ENCODE peak calls at places on chromosomes 13 and 19, in eight cellular contexts. F, P, D, C, S, G, Z and Q are unnamed samples.

GRCh38 chr19:46019270-46019669 is 3.6 kb downstream of the PGLYRP1 start:
- DNase-seq in Z (no peak), F (no peak), S (no peak), G (no peak), D (no peak), P (no peak), C (no peak), Q (no peak)

GRCh38 chr19:29727906-29728305 is 12.8 kb upstream of the C19orf12 start:
- DNase-seq in F (no peak), Z (no peak), S (no peak), G (no peak), P (no peak), D (no peak), C (no peak), Q (no peak)

GRCh38 chr13:44022196-44022595 is 142.5 kb downstream of the LACC1 start:
- DNase-seq in G (no peak), Z (no peak), F (no peak), C (no peak), P (no peak), D (no peak), S (no peak), Q (no peak)

GRCh38 chr19:15449620-15450527 is at the start of gene WIZ:
- DNase-seq in P (peak), F (peak), D (peak), S (peak), C (peak), G (peak), Z (peak), Q (peak)

GRCh38 chr13:101570410-101570809 is 117.9 kb downstream of the ITGBL1 start:
- DNase-seq in G (no peak), D (no peak), P (no peak), C (peak), Z (no peak), S (no peak), F (no peak), Q (no peak)

GRCh38 chr19:44808463-44809371 is at the start of gene BCAM:
- DNase-seq in C (peak), G (peak), D (no peak), S (no peak), Z (peak), P (peak), F (peak), Q (peak)

GRCh38 chr19:58399903-58400637 is 4.6 kb downstream of the RNF225 start:
- DNase-seq in P (no peak), G (no peak), F (no peak), Z (peak), C (no peak), D (peak), S (no peak), Q (no peak)

GRCh38 chr19:47735131-47735530 is 10.2 kb upstream of the NOP53 start:
- DNase-seq in C (no peak), P (no peak), F (no peak), D (no peak), S (no peak), Z (no peak), G (no peak), Q (no peak)

GRCh38 chr19:34364830-34365462 is at the start of gene GPI:
- DNase-seq in Z (peak), G (peak), C (peak), S (peak), D (no peak), P (peak), F (peak), Q (peak)

GRCh38 chr13:20550799-20551198 is 16.2 kb upstream of the IFT88 start:
- DNase-seq in S (peak), C (no peak), P (no peak), Z (no peak), D (no peak), G (no peak), F (no peak), Q (no peak)

GRCh38 chr13:106589716-106590115 is 21.8 kb upstream of the ARGLU1 start:
- DNase-seq in S (no peak), Z (no peak), F (no peak), G (peak), D (no peak), C (no peak), P (no peak), Q (no peak)

GRCh38 chr13:45361596-45362206 is 20.7 kb upstream of the TPT1 start:
- DNase-seq in P (no peak), Z (no peak), F (no peak), G (peak), C (peak), S (no peak), D (peak), Q (no peak)

GRCh38 chr13:27018230-27018875 is 153.3 kb downstream of the USP12 start:
- DNase-seq in P (no peak), Z (no peak), G (no peak), F (no peak), C (no peak), S (no peak), D (no peak), Q (no peak)

GRCh38 chr19:47123406-47123805 is 7.2 kb upstream of the SAE1 start:
- DNase-seq in Z (no peak), P (no peak), G (no peak), C (no peak), F (no peak), S (no peak), D (no peak), Q (no peak)

GRCh38 chr13:41054212-41054877 is 7.0 kb upstream of the WBP4 start:
- DNase-seq in Z (no peak), F (no peak), C (peak), P (peak), G (peak), D (no peak), S (peak), Q (peak)

GRCh38 chr13:98014766-98015165 is 61.3 kb downstream of the IPO5 start:
- DNase-seq in Z (no peak), F (no peak), D (no peak), P (no peak), G (peak), C (peak), S (no peak), Q (peak)

GRCh38 chr13:38620876-38621275 is 66.0 kb upstream of the FREM2 start:
- DNase-seq in P (no peak), D (no peak), Z (no peak), G (no peak), F (no peak), S (no peak), C (no peak), Q (no peak)

GRCh38 chr13:38630780-38631179 is 56.1 kb upstream of the FREM2 start:
- DNase-seq in S (no peak), P (no peak), G (peak), C (peak), D (no peak), Z (no peak), F (no peak), Q (peak)

GRCh38 chr13:38628554-38628953 is 58.3 kb upstream of the FREM2 start:
- DNase-seq in S (no peak), P (no peak), C (no peak), G (no peak), F (no peak), D (no peak), Z (no peak), Q (no peak)

DNA sequence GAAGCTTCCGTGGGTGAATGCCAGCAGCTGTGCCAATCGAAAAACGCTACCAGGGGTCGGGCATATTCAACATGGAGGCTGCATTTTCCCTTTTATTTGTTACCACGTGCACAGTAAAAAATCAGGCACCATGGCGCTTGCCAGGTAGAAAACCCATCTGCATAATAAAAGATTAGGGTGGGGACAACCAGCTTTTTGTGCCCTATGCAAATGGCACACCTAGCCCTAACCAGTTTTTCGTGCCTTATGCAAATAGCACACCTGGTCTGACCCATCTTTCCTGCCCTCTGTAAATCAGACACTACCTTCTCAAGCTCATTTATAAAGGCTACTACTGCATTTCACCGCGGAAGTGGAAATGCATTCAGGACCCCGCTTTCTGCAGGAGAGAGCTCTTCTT is 62.1 kb upstream of the FREM2 start:
- DNase-seq in C (no peak), Z (no peak), S (no peak), G (no peak), P (no peak), D (no peak), F (no peak), Q (no peak)
- H3K4me3 ChIP-seq in C (no peak), Z (no peak), S (no peak), G (no peak), P (no peak), D (no peak), F (no peak), Q (no peak)

DNA sequence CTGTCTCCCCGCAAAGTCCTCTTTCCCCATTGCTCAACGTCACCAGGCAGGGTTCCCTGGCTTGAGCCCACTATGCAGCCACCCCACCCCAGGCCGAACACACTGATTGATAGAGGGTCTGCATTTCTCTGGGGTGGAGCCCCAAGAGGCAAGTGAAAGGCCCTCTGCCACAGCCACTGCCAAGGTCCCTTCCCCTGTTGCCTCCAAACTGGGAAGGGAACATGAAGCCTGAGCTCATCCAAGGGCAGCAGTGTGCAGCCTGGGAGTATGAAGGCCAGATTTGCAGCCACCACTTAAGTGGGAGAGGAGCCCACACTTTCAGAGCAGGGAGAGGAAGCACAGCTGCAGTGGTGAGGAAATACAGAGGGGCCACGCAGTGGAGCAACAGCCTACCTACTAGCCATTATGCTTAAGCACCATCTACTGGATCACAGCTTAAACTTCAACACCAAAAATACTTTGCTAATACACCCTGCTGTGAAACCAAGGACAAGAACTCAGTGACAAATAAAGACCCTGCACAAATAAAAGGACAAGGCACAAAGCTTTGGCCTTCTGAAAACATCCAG is 48.6 kb downstream of the UBL3 start:
- DNase-seq in S (no peak), D (no peak), P (no peak), Z (no peak), C (no peak), G (peak), F (no peak), Q (peak)
- TF ChIP-seq CTCF in S (no peak), D (no peak), P (no peak), Z (no peak), C (no peak), G (no peak), F (no peak), Q (no peak)

GRCh38 chr19:37719927-37720265 is 335 bp upstream of the ZNF607 start:
- DNase-seq in Z (no peak), G (no peak), P (no peak), F (no peak), C (no peak), S (no peak), D (no peak), Q (no peak)
- H3K4me3 ChIP-seq in Z (peak), G (peak), P (peak), F (peak), C (peak), S (peak), D (peak), Q (peak)

GRCh38 chr19:18287836-18288772 is 6.7 kb upstream of the JUND start:
- DNase-seq in F (no peak), S (no peak), D (no peak), G (no peak), P (no peak), C (no peak), Z (no peak), Q (no peak)
- TF ChIP-seq CTCF in F (no peak), S (no peak), D (no peak), G (no peak), P (no peak), C (no peak), Z (no peak), Q (no peak)

DNA sequence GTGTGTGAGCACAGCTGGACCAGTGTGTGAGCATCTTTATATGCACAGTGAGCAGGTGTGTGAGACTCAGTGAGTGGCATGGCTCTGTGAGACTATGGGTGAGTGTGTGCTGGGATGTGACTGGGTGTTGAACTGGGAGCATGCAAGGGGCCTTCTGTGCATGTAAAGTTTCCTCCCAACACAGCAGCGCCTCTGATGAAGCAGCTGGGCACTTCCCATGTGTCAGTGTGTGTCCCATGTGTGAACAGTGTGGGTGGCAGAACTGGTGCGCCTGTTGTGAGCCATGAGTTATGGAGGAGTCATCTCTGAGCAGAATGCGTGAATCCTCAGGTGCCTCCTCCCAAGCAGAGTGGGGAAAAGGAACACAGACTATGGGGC is 24.1 kb downstream of the LGALS16 start:
- DNase-seq in C (no peak), G (no peak), S (no peak), Z (no peak), P (no peak), F (no peak), D (no peak), Q (no peak)
- H3K4me3 ChIP-seq in C (no peak), G (no peak), S (no peak), Z (no peak), P (no peak), F (no peak), D (no peak), Q (no peak)

GRCh38 chr13:28819046-28819747 is 942 bp upstream of the MTUS2 start:
- DNase-seq in D (no peak), S (no peak), C (peak), G (peak), F (no peak), Z (no peak), P (no peak), Q (peak)

GRCh38 chr13:28820099-28821051 is at the start of gene MTUS2:
- DNase-seq in G (no peak), S (no peak), P (no peak), D (no peak), F (no peak), Z (no peak), C (no peak), Q (no peak)

GRCh38 chr13:28817204-28817603 is 2.9 kb upstream of the MTUS2 start:
- DNase-seq in P (no peak), F (no peak), Z (no peak), S (no peak), G (no peak), D (no peak), C (no peak), Q (no peak)

GRCh38 chr13:28822161-28822560 is 2.0 kb downstream of the MTUS2 start:
- DNase-seq in G (no peak), C (no peak), P (no peak), Z (no peak), S (no peak), D (no peak), F (no peak), Q (no peak)

GRCh38 chr13:28819748-28820098 is 416 bp upstream of the MTUS2 start:
- DNase-seq in S (no peak), D (no peak), P (peak), Z (peak), F (peak), C (peak), G (peak), Q (peak)
- TF ChIP-seq CTCF in S (no peak), D (peak), P (no peak), Z (peak), F (no peak), C (peak), G (no peak), Q (no peak)

DNA sequence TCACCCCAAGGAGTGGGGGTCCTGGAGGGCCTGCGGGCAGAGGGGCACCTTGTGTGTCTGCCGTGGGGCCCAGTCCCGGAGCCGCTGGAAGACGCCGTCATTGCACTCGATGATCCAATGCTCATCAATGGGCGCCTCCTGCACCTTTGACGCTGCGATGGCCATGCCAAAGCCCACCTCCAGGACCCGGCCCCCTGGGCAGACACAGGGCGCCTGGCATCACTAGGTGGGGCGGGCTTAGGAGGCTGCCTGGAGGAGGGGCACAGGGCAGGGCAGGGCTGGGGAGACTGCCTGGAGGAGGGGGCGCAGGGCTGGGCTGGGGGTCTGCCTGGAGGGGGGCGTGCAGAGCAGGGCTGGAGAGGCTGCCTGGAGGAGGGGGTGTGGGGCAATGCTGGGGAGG is 1.6 kb downstream of the GAMT start:
- DNase-seq in Z (no peak), G (no peak), F (no peak), S (no peak), P (no peak), D (no peak), C (no peak), Q (no peak)
- H3K4me3 ChIP-seq in Z (no peak), G (no peak), F (no peak), S (no peak), P (no peak), D (no peak), C (no peak), Q (no peak)

DNA sequence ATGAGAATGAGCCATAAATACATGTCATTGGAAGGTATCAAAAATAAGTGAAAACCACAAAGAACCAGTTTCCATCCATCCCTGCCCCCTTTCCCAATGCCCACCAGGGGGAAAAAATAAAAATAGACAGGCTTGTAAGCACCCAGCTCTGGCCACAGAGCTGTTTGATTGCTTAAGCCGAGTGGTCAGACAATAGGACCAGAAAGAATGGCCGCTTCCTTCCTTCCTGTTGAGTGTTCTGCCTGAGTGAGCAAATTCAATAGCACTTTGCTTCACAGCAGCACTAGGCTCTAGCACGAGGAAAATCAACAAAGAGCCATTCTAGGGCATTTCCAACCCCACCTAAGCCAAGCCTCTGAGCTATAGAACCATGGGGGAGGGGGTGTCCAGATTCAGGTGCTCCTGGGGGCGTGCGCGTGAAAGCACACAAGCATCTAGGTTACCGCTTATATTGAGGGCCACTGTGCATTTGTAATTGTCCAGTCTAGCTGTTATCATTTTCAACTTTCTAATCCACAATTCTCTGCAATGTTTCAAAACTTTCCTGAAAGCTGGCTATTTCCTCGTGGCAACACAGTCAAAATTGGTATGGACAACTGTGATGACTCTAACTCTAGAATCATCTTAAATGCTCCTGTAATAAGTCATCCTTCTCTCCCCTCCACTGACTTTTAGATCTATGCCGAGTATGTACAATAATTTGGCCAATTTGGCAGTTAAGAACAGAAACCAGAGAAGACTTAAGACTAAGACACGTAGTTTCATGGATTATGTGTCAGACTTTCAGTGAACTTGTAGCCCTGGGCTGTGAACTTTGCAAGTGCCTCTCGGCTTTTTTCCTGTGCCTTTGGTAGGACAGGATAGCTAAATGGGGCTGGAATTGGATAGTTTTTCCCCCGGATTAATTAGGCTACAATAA is 64.3 kb downstream of the SPRY2 start:
- DNase-seq in S (no peak), F (peak), P (no peak), C (no peak), D (no peak), Z (no peak), G (peak), Q (peak)
- TF ChIP-seq CTCF in S (no peak), F (no peak), P (no peak), C (no peak), D (no peak), Z (no peak), G (peak), Q (peak)

DNA sequence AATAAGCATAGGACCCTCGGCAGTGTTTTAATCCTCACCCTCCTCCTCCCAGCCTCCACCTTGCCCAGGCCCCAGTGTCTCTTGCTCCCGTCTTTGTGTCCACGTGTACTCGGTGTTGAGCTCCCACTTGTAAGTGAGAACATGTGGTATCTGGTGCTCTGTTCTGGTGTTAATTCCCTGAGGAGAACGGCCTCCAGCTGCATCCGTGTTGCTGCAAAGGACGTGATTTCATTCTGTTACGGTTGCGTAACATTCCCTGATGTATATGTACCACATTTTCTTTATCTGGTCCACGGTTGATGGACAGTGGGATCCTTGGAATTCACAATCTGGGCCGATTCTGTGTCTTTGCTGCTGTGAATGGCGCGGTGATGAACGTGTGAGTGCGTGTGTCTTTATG is 44.7 kb upstream of the TFDP1 start:
- DNase-seq in S (no peak), C (no peak), F (no peak), P (no peak), G (no peak), Z (peak), D (peak), Q (peak)
- H3K4me3 ChIP-seq in S (no peak), C (no peak), F (no peak), P (no peak), G (no peak), Z (no peak), D (no peak), Q (no peak)

GRCh38 chr13:38730332-38730731 is 43.5 kb downstream of the FREM2 start:
- DNase-seq in S (no peak), Z (no peak), D (no peak), G (no peak), C (no peak), P (no peak), F (no peak), Q (no peak)

GRCh38 chr13:38733146-38733545 is 46.3 kb downstream of the FREM2 start:
- DNase-seq in G (no peak), S (no peak), Z (no peak), C (no peak), P (no peak), F (no peak), D (no peak), Q (no peak)

GRCh38 chr13:38735655-38736440 is 49.0 kb downstream of the FREM2 start:
- DNase-seq in C (no peak), P (no peak), G (no peak), F (no peak), D (no peak), Z (no peak), S (no peak), Q (no peak)
- TF ChIP-seq CTCF in C (no peak), P (no peak), G (no peak), F (no peak), D (no peak), Z (no peak), S (no peak), Q (no peak)